ENCODE peak calls at places on chromosomes 11 and 22, in nine cellular contexts. D is cardiac fibroblast; A is OCI-LY7; R is AG09319; T is dorsolateral prefrontal cortex; Z is H9; P is CD4-positive, alpha-beta T cell; X is AG10803; L is coronary artery. B is an unnamed sample.
A peak's percentile ranks its signal among the peaks of the same experiment; 100 is the strongest.

GRCh38 chr11:2317354-2318050 is 15.7 kb downstream of the TSPAN32 start:
- DNase-seq in T (no peak), X (no peak), P (no peak), A (no peak), Z (no peak), D (no peak), R (no peak), L (no peak), B (no peak)

GRCh38 chr11:35619754-35620640 is 1.7 kb downstream of the FJX1 start:
- DNase-seq in X (no peak), A (no peak), P (no peak), T (peak; percentile 29), Z (peak; percentile 88), L (no peak), R (no peak), D (no peak), B (peak; percentile 21)

GRCh38 chr22:19110064-19110458 is 12.2 kb downstream of the DGCR2 start:
- DNase-seq in D (no peak), P (no peak), L (no peak), A (no peak), Z (no peak), X (no peak), T (no peak), R (no peak), B (no peak)

GRCh38 chr11:119584193-119585037 is 144.6 kb downstream of the NECTIN1 start:
- DNase-seq in L (peak; percentile 65), Z (peak; percentile 86), A (no peak), P (no peak), D (peak; percentile 89), T (peak; percentile 58), X (peak; percentile 56), R (no peak), B (peak; percentile 13)

GRCh38 chr11:13114566-13115465 is 105.7 kb downstream of the RASSF10 start:
- DNase-seq in X (no peak), L (no peak), P (no peak), Z (peak; percentile 90), R (no peak), A (no peak), D (no peak), T (no peak), B (no peak)

GRCh38 chr11:85694385-85694980 is 8.5 kb upstream of the CCDC89 start:
- DNase-seq in R (peak; percentile 34), D (peak; percentile 70), Z (no peak), A (peak; percentile 24), L (no peak), P (peak; percentile 19), X (peak; percentile 64), T (no peak), B (no peak)

GRCh38 chr11:69499946-69500284 is 18.5 kb downstream of the LINC01488 start:
- DNase-seq in L (no peak), T (no peak), Z (no peak), D (no peak), R (no peak), P (no peak), A (no peak), X (no peak), B (peak; percentile 17)

GRCh38 chr11:119316729-119317591 is at the start of gene MCAM:
- DNase-seq in T (no peak), L (peak; percentile 95), D (peak; percentile 39), A (no peak), X (no peak), Z (peak; percentile 69), P (no peak), R (no peak), B (peak; percentile 54)

GRCh38 chr22:28231423-28231822 is 312.4 kb upstream of the PITPNB start:
- DNase-seq in R (no peak), P (no peak), Z (no peak), L (no peak), A (no peak), X (peak; percentile 77), T (no peak), D (peak; percentile 54), B (peak; percentile 51)

GRCh38 chr22:42868751-42869251 is 11.7 kb upstream of the ARFGAP3 start:
- DNase-seq in P (no peak), R (no peak), T (peak; percentile 42), D (peak; percentile 28), A (no peak), X (no peak), L (peak; percentile 83), Z (no peak), B (no peak)

GRCh38 chr22:41526802-41527799 is 17.2 kb downstream of the POLR3H start:
- DNase-seq in A (peak; percentile 60), P (peak; percentile 62), R (no peak), X (peak; percentile 37), L (no peak), D (peak; percentile 43), T (peak; percentile 64), Z (peak; percentile 63), B (peak; percentile 64)

GRCh38 chr22:28112548-28113043 is 193.5 kb upstream of the PITPNB start:
- DNase-seq in L (no peak), Z (peak; percentile 40), A (peak; percentile 40), R (no peak), X (peak; percentile 75), T (no peak), P (no peak), D (peak; percentile 70), B (peak; percentile 76)

GRCh38 chr11:47918882-47919495 is 61.4 kb upstream of the PTPRJ start:
- DNase-seq in L (no peak), R (no peak), X (peak; percentile 54), Z (no peak), P (no peak), D (peak; percentile 40), T (no peak), A (no peak), B (peak; percentile 57)

GRCh38 chr11:61830318-61831105 is 2.4 kb downstream of the FADS2 start:
- DNase-seq in L (no peak), X (peak; percentile 65), T (no peak), Z (no peak), P (no peak), R (no peak), D (peak; percentile 63), A (no peak), B (no peak)

DNA sequence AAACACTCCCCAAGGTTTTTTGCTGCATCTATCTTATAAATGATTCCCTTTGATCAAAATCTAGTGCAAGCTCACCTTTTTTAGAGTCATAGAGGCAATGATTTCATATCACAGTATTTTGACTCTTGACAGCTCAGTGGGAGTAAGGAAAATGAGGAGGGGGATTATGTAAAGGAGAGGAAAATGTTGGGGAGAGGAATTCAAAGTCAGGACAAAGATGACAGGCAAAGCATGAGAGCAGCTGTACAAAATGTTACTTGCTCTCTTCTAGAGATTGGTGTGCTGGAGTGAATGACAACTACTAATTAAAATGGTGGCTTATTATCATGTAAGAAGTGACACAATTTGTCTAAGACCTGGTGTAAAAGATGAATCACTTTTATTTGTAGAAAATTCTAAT is 644.6 kb upstream of the CHORDC1 start:
- DNase-seq in T (no peak), A (no peak), P (no peak), X (no peak), R (no peak), L (no peak), Z (no peak), D (no peak), B (no peak)
- TF ChIP-seq CTCF in T (no peak), A (no peak), P (no peak), X (no peak), R (no peak), L (no peak), Z (no peak), D (no peak), B (no peak)

GRCh38 chr22:26462971-26463661 is 20.5 kb downstream of the HPS4 start:
- DNase-seq in A (no peak), Z (no peak), P (no peak), T (no peak), L (no peak), X (no peak), R (no peak), D (peak; percentile 15), B (peak; percentile 64)
- TF ChIP-seq CTCF in A (no peak), Z (no peak), P (no peak), T (no peak), L (no peak), X (no peak), R (no peak), D (no peak), B (no peak)

DNA sequence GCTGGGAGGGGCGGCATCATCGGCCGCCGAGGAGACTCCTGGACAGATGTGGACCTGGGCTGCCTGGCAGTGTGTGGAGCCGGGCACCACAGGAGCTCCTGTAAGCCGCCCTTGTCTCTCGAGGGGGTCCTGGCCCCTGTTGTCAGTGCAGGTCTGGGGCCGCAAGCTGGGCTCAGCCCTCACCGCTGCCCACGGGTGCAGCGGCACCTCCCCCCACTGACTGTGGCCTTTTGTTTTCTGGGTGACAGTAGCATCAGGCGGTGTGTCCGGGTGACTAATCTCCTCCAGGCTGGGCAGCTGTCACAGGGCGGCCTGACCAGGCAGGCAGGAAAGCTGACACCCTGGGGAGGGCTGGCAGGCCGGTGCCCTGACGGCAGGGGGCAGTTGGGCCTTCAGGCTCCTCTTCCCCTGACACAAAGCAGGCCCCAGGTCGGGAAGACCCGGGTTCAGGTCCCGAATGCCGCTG is 16.2 kb downstream of the DGKZ start:
- DNase-seq in T (peak; percentile 86), L (no peak), D (no peak), A (no peak), R (no peak), Z (no peak), X (peak; percentile 29), P (no peak), B (peak; percentile 74)
- TF ChIP-seq CTCF in T (peak; percentile 18), L (no peak), D (peak; percentile 22), A (no peak), R (no peak), Z (no peak), X (no peak), P (no peak), B (no peak)

DNA sequence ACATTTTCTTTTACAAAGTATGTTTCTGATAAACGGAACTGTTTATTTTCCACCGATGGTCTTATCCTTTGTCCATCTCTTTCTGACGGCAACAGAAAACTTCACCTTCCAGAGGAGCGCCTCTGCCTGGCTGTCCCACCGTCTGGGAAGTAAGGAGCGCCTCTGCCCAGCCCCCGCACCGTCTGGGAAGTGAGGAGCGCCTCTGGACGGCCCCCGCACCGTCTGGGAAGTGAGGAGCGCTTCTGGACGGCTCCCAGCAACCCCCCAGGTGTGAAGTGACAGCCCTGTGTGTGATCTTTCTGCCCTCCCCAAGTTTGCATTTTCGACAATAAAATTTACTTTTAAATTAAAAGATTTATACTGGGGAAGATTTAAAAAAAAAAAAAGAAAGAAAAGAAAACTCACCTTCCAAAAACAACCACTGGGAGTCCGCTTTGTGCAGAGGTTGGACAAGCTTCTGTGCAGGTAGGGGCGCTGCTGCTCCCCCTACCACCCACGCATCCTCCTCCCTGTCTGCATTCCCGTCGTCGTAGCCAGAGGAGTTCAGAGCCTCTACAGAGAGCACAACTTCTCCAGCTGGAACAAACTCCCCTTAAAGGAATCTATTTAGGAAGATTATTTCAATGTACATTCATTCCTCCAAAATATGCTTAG is 1.0 kb upstream of the APOBEC3B start:
- DNase-seq in L (no peak), A (peak; percentile 26), D (peak; percentile 41), R (no peak), T (no peak), P (no peak), X (peak; percentile 8), Z (peak; percentile 56), B (peak; percentile 17)
- TF ChIP-seq CTCF in L (no peak), A (peak; percentile 68), D (no peak), R (peak; percentile 25), T (no peak), P (peak; percentile 30), X (peak; percentile 35), Z (peak; percentile 72), B (peak; percentile 13)

B was measured in foreskin fibroblast.